ENCODE peak calls at places on chromosomes 6 and 20, in seven cellular contexts. One of them, this sample, is unnamed.

GRCh38 chr6:109229536-109229935 is 134.2 kb downstream of the CEP57L1 start:
- DNase-seq in naive thymus-derived CD4-positive, alpha-beta T cell: no peak
- DNase-seq in A549: no peak
- DNase-seq in left ventricle myocardium inferior: no peak
- DNase-seq in CD8-positive, alpha-beta T cell: no peak
- DNase-seq in H9: no peak
- DNase-seq in RWPE1: peak; percentile 42
- DNase-seq in this sample: no peak

GRCh38 chr6:73656501-73657145 is 2.8 kb upstream of the SLC17A5 start:
- DNase-seq in naive thymus-derived CD4-positive, alpha-beta T cell: no peak
- DNase-seq in A549: no peak
- DNase-seq in left ventricle myocardium inferior: no peak
- DNase-seq in CD8-positive, alpha-beta T cell: no peak
- DNase-seq in H9: no peak
- DNase-seq in RWPE1: no peak
- DNase-seq in this sample: no peak

GRCh38 chr6:15316754-15317153 is 70.9 kb downstream of the JARID2 start:
- DNase-seq in naive thymus-derived CD4-positive, alpha-beta T cell: no peak
- DNase-seq in A549: no peak
- DNase-seq in left ventricle myocardium inferior: no peak
- DNase-seq in CD8-positive, alpha-beta T cell: no peak
- DNase-seq in H9: no peak
- DNase-seq in RWPE1: no peak
- DNase-seq in this sample: no peak

GRCh38 chr6:74117113-74117512 is 421.1 kb downstream of the CD109 start:
- DNase-seq in naive thymus-derived CD4-positive, alpha-beta T cell: no peak
- DNase-seq in A549: no peak
- DNase-seq in left ventricle myocardium inferior: no peak
- DNase-seq in CD8-positive, alpha-beta T cell: no peak
- DNase-seq in H9: no peak
- DNase-seq in RWPE1: no peak
- DNase-seq in this sample: no peak

GRCh38 chr6:35727206-35727934 is 9.5 kb upstream of the ARMC12 start:
- DNase-seq in naive thymus-derived CD4-positive, alpha-beta T cell: no peak
- DNase-seq in A549: peak; percentile 55
- DNase-seq in left ventricle myocardium inferior: peak; percentile 91
- DNase-seq in CD8-positive, alpha-beta T cell: no peak
- DNase-seq in H9: peak; percentile 77
- DNase-seq in RWPE1: peak; percentile 60
- DNase-seq in this sample: no peak

GRCh38 chr20:62117362-62117646 is 5.0 kb upstream of the LSM14B start:
- DNase-seq in naive thymus-derived CD4-positive, alpha-beta T cell: no peak
- DNase-seq in A549: no peak
- DNase-seq in left ventricle myocardium inferior: no peak
- DNase-seq in CD8-positive, alpha-beta T cell: no peak
- DNase-seq in H9: no peak
- DNase-seq in RWPE1: no peak
- DNase-seq in this sample: no peak

GRCh38 chr20:23156170-23156841 is 70.2 kb upstream of the CD93 start:
- DNase-seq in naive thymus-derived CD4-positive, alpha-beta T cell: no peak
- DNase-seq in A549: peak; percentile 52
- DNase-seq in left ventricle myocardium inferior: no peak
- DNase-seq in CD8-positive, alpha-beta T cell: peak; percentile 21
- DNase-seq in H9: peak; percentile 27
- DNase-seq in RWPE1: peak; percentile 70
- DNase-seq in this sample: no peak

GRCh38 chr6:161417712-161418457 is 144.0 kb upstream of the AGPAT4 start:
- DNase-seq in naive thymus-derived CD4-positive, alpha-beta T cell: no peak
- DNase-seq in A549: no peak
- DNase-seq in left ventricle myocardium inferior: peak; percentile 46
- DNase-seq in CD8-positive, alpha-beta T cell: no peak
- DNase-seq in H9: no peak
- DNase-seq in RWPE1: no peak
- DNase-seq in this sample: peak; percentile 23

GRCh38 chr6:136696238-136696637 is 96.0 kb downstream of the MAP3K5 start:
- DNase-seq in naive thymus-derived CD4-positive, alpha-beta T cell: no peak
- DNase-seq in A549: no peak
- DNase-seq in left ventricle myocardium inferior: no peak
- DNase-seq in CD8-positive, alpha-beta T cell: no peak
- DNase-seq in H9: no peak
- DNase-seq in RWPE1: no peak
- DNase-seq in this sample: no peak

DNA sequence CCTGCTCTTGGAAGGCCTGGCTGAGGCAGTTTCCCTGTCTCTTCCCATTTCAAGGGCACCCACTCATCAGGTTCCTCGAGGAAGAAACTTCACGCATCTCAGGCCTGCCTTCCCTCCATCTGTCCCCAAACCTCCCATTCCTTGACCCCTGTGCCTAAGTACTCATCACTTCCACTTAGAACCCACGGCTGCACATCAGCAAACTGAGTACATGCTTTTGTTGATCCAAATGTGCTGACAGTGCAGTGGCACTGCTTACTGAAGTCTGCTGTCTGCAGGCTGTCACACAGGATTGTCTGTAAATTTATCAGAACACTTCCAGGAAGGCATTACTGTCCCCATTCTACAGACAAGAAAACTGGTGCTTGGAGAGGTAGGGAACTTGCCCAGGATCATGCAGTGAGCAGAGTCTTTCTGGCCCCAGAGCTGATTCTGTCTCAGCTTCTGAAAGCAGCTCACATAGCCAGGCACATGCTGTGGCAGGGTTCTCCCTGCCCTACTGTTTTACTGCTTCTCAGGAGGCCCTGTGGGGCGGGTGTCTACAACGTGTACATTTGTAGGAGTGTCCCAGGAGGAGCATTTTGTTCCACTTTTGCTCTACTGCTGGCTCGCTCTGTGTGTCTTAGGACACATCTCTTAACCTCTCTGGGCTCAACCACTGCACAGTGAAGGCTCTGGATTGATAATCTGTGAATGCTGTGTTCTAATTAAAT is 64.2 kb upstream of the XRN2 start:
- DNase-seq in naive thymus-derived CD4-positive, alpha-beta T cell: no peak
- DNase-seq in A549: no peak
- DNase-seq in left ventricle myocardium inferior: no peak
- DNase-seq in CD8-positive, alpha-beta T cell: no peak
- DNase-seq in H9: no peak
- DNase-seq in RWPE1: no peak
- DNase-seq in this sample: no peak
- H3K27ac ChIP-seq in naive thymus-derived CD4-positive, alpha-beta T cell: no peak overlapping the region
- H3K27ac ChIP-seq in A549: no peak overlapping the region
- H3K27ac ChIP-seq in left ventricle myocardium inferior: no peak overlapping the region
- H3K27ac ChIP-seq in CD8-positive, alpha-beta T cell: no peak overlapping the region
- H3K27ac ChIP-seq in H9: no peak overlapping the region
- H3K27ac ChIP-seq in RWPE1: no peak overlapping the region
- H3K27ac ChIP-seq in this sample: no peak overlapping the region

GRCh38 chr6:45971287-45971686 is 44.4 kb downstream of the CLIC5 start:
- DNase-seq in naive thymus-derived CD4-positive, alpha-beta T cell: no peak
- DNase-seq in A549: no peak
- DNase-seq in left ventricle myocardium inferior: no peak
- DNase-seq in CD8-positive, alpha-beta T cell: no peak
- DNase-seq in H9: no peak
- DNase-seq in RWPE1: no peak
- DNase-seq in this sample: no peak
- H3K27ac ChIP-seq in naive thymus-derived CD4-positive, alpha-beta T cell: no peak overlapping the region
- H3K27ac ChIP-seq in A549: no peak overlapping the region
- H3K27ac ChIP-seq in left ventricle myocardium inferior: peak overlapping the region; percentile 89
- H3K27ac ChIP-seq in CD8-positive, alpha-beta T cell: no peak overlapping the region
- H3K27ac ChIP-seq in H9: no peak overlapping the region
- H3K27ac ChIP-seq in RWPE1: no peak overlapping the region
- H3K27ac ChIP-seq in this sample: no peak overlapping the region

GRCh38 chr6:47126647-47127339 is 84.7 kb upstream of the ADGRF1 start:
- DNase-seq in naive thymus-derived CD4-positive, alpha-beta T cell: no peak
- DNase-seq in A549: no peak
- DNase-seq in left ventricle myocardium inferior: no peak
- DNase-seq in CD8-positive, alpha-beta T cell: no peak
- DNase-seq in H9: no peak
- DNase-seq in RWPE1: no peak
- DNase-seq in this sample: no peak
- H3K27ac ChIP-seq in naive thymus-derived CD4-positive, alpha-beta T cell: no peak overlapping the region
- H3K27ac ChIP-seq in A549: peak overlapping the region; percentile 69
- H3K27ac ChIP-seq in left ventricle myocardium inferior: peak overlapping the region; percentile 24
- H3K27ac ChIP-seq in CD8-positive, alpha-beta T cell: no peak overlapping the region
- H3K27ac ChIP-seq in H9: no peak overlapping the region
- H3K27ac ChIP-seq in RWPE1: no peak overlapping the region
- H3K27ac ChIP-seq in this sample: no peak overlapping the region

GRCh38 chr20:47310729-47311128 is 45.8 kb downstream of the ZMYND8 start:
- DNase-seq in naive thymus-derived CD4-positive, alpha-beta T cell: no peak
- DNase-seq in A549: no peak
- DNase-seq in left ventricle myocardium inferior: no peak
- DNase-seq in CD8-positive, alpha-beta T cell: no peak
- DNase-seq in H9: no peak
- DNase-seq in RWPE1: no peak
- DNase-seq in this sample: no peak
- H3K27ac ChIP-seq in naive thymus-derived CD4-positive, alpha-beta T cell: no peak overlapping the region
- H3K27ac ChIP-seq in A549: peak overlapping the region; percentile 94
- H3K27ac ChIP-seq in left ventricle myocardium inferior: peak overlapping the region; percentile 98
- H3K27ac ChIP-seq in CD8-positive, alpha-beta T cell: no peak overlapping the region
- H3K27ac ChIP-seq in H9: no peak overlapping the region
- H3K27ac ChIP-seq in RWPE1: peak overlapping the region; percentile 100
- H3K27ac ChIP-seq in this sample: no peak overlapping the region